ENCODE peak calls at places on chromosomes 3 and 15, in six cellular contexts. S is heart right ventricle, P is dorsolateral prefrontal cortex, B is lower lobe of right lung, V is PC-9, D is adrenal gland. Z is an unnamed sample.

GRCh38 chr15:94335616-94336015 is 104.3 kb downstream of the MCTP2 start:
- DNase-seq in S (no peak), P (no peak), V (no peak), B (no peak), D (no peak), Z (no peak)

GRCh38 chr15:89161666-89162065 is 59.7 kb downstream of the RLBP1 start:
- DNase-seq in D (no peak), V (no peak), S (no peak), B (no peak), P (no peak), Z (no peak)

GRCh38 chr3:165206454-165207266 is 10.5 kb upstream of the SLITRK3 start:
- DNase-seq in V (peak), D (peak), S (peak), B (peak), P (peak), Z (peak)

GRCh38 chr3:56693750-56694149 is 10.7 kb upstream of the TASOR start:
- DNase-seq in S (no peak), B (peak), P (no peak), V (no peak), D (no peak), Z (no peak)

GRCh38 chr3:31157028-31157694 is 262.7 kb upstream of the GADL1 start:
- DNase-seq in B (no peak), P (no peak), V (no peak), D (no peak), S (no peak), Z (no peak)

GRCh38 chr3:125189378-125190165 is 23.0 kb downstream of the SLC12A8 start:
- DNase-seq in B (no peak), P (no peak), S (no peak), D (no peak), V (no peak), Z (peak)

GRCh38 chr3:105369501-105370371 is 3.0 kb downstream of the ALCAM start:
- DNase-seq in V (peak), B (peak), S (peak), P (peak), D (peak), Z (peak)

GRCh38 chr15:80020731-80021130 is 38.7 kb upstream of the ZFAND6 start:
- DNase-seq in V (no peak), D (no peak), B (no peak), P (no peak), S (no peak), Z (no peak)

GRCh38 chr15:90838066-90838465 is 30.3 kb upstream of the FURIN start:
- DNase-seq in B (no peak), S (no peak), V (no peak), D (no peak), P (no peak), Z (no peak)

GRCh38 chr3:47424434-47425382 is 43.9 kb downstream of the PTPN23 start:
- DNase-seq in P (no peak), V (no peak), S (no peak), B (no peak), D (no peak), Z (peak)

GRCh38 chr3:184953396-184953795 is 141.4 kb downstream of the VPS8 start:
- DNase-seq in V (no peak), P (no peak), S (no peak), B (no peak), D (no peak), Z (peak)

GRCh38 chr3:56591256-56591655 is 34.3 kb downstream of the CCDC66 start:
- DNase-seq in S (no peak), D (no peak), V (no peak), B (no peak), P (no peak), Z (no peak)

GRCh38 chr3:80190051-80190450 is 422.3 kb upstream of the ROBO1 start:
- DNase-seq in P (no peak), V (peak), B (no peak), D (peak), S (no peak), Z (no peak)

GRCh38 chr3:69948246-69948862 is 51.2 kb upstream of the SAMMSON start:
- DNase-seq in B (no peak), S (no peak), V (peak), D (no peak), P (no peak), Z (no peak)

GRCh38 chr15:26050979-26051378 is 187.9 kb upstream of the ATP10A start:
- DNase-seq in S (no peak), D (no peak), P (no peak), V (no peak), B (no peak), Z (no peak)

DNA sequence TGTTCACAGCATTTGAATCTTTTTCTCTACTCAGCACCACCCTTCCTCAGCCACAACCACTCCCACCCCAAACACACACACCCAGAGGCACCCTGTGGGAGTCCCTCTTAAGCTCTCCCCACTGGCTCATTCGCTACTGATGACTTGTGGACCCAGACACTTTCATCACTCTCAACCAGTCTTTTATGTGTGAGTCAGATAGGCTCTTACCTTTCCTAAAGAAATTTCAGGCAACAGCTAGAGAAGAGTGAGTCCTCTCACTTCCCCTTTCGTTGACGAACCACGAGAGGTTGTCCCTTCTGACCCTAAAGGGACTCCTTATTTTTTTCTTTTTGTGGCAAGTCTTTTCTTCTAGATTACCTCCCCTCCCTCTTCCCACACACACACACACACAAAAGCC is 58.1 kb downstream of the ARHGAP31 start:
- DNase-seq in P (no peak), D (no peak), S (no peak), B (no peak), V (no peak), Z (no peak)
- H3K27ac ChIP-seq in P (no peak), D (no peak), S (peak), B (peak), V (peak), Z (no peak)

GRCh38 chr3:183385698-183386590 is 42.5 kb downstream of the MCF2L2 start:
- DNase-seq in B (no peak), P (peak), V (peak), D (peak), S (peak), Z (peak)
- H3K27ac ChIP-seq in B (no peak), P (peak), V (peak), D (peak), S (no peak), Z (peak)

DNA sequence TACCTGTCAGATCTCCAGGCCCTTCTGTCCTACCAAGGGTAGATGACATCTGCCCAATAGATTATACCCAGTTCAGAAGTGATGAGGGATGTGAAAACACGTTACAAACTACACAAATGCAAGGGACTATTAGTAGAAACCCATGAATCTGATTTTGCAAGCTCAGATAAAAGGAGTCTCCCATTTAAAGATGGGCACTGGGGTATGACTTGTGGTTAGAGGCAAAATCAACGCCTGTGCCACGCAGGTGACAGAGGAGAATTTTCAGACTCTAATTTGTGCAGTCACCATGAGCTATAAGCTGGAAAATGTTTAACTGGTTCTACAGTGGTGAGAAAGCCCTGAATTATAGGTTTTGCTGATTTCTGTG is 184.4 kb upstream of the LPP start:
- DNase-seq in S (no peak), D (no peak), P (no peak), V (no peak), B (no peak), Z (no peak)
- H3K27ac ChIP-seq in S (no peak), D (no peak), P (no peak), V (peak), B (no peak), Z (no peak)

GRCh38 chr3:45896069-45896468 is 9.7 kb downstream of the CCR9 start:
- DNase-seq in D (no peak), P (no peak), S (no peak), B (no peak), V (no peak), Z (no peak)
- H3K27ac ChIP-seq in D (no peak), P (no peak), S (no peak), B (no peak), V (no peak), Z (no peak)

DNA sequence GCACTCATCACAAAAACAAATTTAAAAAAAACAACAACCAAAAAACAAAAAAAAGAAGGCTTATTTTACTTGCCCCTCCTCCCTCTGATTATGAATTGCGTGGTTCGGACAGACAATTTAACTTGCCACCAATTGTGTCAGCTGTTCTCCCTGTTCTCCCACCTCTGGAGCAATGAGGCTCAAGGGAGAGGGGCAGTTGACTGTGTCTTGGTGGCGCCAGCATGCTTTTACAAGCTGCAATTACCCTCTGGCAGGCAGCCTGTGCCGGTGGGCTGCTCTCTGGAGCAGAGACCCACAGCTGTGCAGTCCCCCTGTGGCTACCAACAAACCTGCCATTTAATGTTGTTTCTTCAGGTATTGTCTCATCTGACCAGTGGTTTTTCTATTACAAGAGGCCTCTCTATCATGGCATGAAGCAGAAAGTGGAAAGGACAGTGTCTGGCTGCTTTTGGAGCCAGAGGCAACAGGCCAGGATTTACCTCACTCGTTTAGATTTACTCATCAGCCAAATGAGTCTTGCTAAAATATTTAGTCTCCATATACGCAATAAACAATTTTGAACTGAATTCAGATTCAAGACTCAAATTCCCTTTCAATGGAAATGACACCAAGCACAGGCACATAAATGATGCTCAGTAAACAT is 192.0 kb upstream of the TPRG1 start:
- DNase-seq in B (no peak), D (no peak), V (no peak), P (no peak), S (no peak), Z (peak)
- H3K27ac ChIP-seq in B (no peak), D (no peak), V (no peak), P (no peak), S (peak), Z (no peak)